ENCODE peak calls at places on chromosome 17, in four cellular contexts. L is NB4, G is GDM1, X is foreskin fibroblast. Z is an unnamed sample.

GRCh38 chr17:9132944-9133610 is 111.8 kb downstream of the NTN1 start:
- DNase-seq in L (no peak), G (no peak), X (no peak), Z (no peak)

GRCh38 chr17:5897320-5897911 is 172.8 kb upstream of the WSCD1 start:
- DNase-seq in G (no peak), L (no peak), X (no peak), Z (no peak)

GRCh38 chr17:28955408-28955807 is 4.1 kb upstream of the PHF12 start:
- DNase-seq in X (no peak), L (no peak), G (no peak), Z (no peak)

GRCh38 chr17:29195465-29196081 is 15.4 kb upstream of the MYO18A start:
- DNase-seq in X (no peak), G (peak), L (peak), Z (peak)

GRCh38 chr17:42387663-42388380 is 420 bp downstream of the STAT3 start:
- DNase-seq in L (peak), X (no peak), G (no peak), Z (peak)

GRCh38 chr17:50830994-50831393 is 4.4 kb upstream of the WFIKKN2 start:
- DNase-seq in X (no peak), L (no peak), G (no peak), Z (no peak)

GRCh38 chr17:1532836-1533602 is 16.6 kb upstream of the INPP5K start:
- DNase-seq in G (peak), X (no peak), L (peak), Z (peak)

GRCh38 chr17:78140169-78141051 is 5.8 kb upstream of the C17orf99 start:
- DNase-seq in L (peak), G (peak), X (peak), Z (peak)

GRCh38 chr17:62671553-62671952 is 44.1 kb downstream of the MRC2 start:
- DNase-seq in G (no peak), L (no peak), X (no peak), Z (no peak)

GRCh38 chr17:8075574-8076342 is 11.8 kb downstream of the ALOX12B start:
- DNase-seq in G (no peak), X (no peak), L (no peak), Z (no peak)

GRCh38 chr17:45149669-45150603 is 1.7 kb downstream of the HEXIM1 start:
- DNase-seq in L (peak), G (peak), X (no peak), Z (peak)

GRCh38 chr17:82231312-82231561 is 2.4 kb downstream of the SLC16A3 start:
- DNase-seq in L (no peak), G (no peak), X (no peak), Z (no peak)

GRCh38 chr17:80586464-80587228 is 42.0 kb downstream of the RPTOR start:
- DNase-seq in L (peak), X (no peak), G (no peak), Z (no peak)

GRCh38 chr17:53629188-53629587 is 193.5 kb upstream of the KIF2B start:
- DNase-seq in G (no peak), L (no peak), X (no peak), Z (no peak)

GRCh38 chr17:48597775-48598631 is 4.4 kb upstream of the HOXB5 start:
- DNase-seq in L (peak), X (no peak), G (peak), Z (peak)

GRCh38 chr17:17519886-17520285 is 23.7 kb upstream of the RASD1 start:
- DNase-seq in L (no peak), X (no peak), G (no peak), Z (no peak)

GRCh38 chr17:83104577-83105505 is 25.4 kb downstream of the METRNL start:
- DNase-seq in L (no peak), X (no peak), G (no peak), Z (no peak)

GRCh38 chr17:17710728-17711541 is 29.7 kb downstream of the RAI1 start:
- DNase-seq in G (no peak), X (peak), L (no peak), Z (no peak)

GRCh38 chr17:75565066-75565465 is 22.5 kb upstream of the MYO15B start:
- DNase-seq in X (peak), L (peak), G (no peak), Z (no peak)

GRCh38 chr17:57442914-57443571 is 186.7 kb downstream of the MSI2 start:
- DNase-seq in X (no peak), G (peak), L (peak), Z (no peak)

GRCh38 chr17:77540531-77540930 is 399.8 kb downstream of the SEC14L1 start:
- DNase-seq in X (no peak), G (no peak), L (no peak), Z (no peak)

GRCh38 chr17:7094661-7095064 is 14.6 kb upstream of the CLEC10A start:
- DNase-seq in L (no peak), X (no peak), G (no peak), Z (no peak)

GRCh38 chr17:48202945-48203344 is 95.4 kb downstream of the SNX11 start:
- DNase-seq in G (no peak), L (no peak), X (no peak), Z (no peak)

GRCh38 chr17:7493941-7494340 is 9.8 kb downstream of the POLR2A start:
- DNase-seq in G (no peak), X (no peak), L (no peak), Z (no peak)

GRCh38 chr17:78394209-78394608 is 15.8 kb downstream of the PGS1 start:
- DNase-seq in G (no peak), X (no peak), L (no peak), Z (no peak)

GRCh38 chr17:147796-148740 is 10.7 kb downstream of the SCGB1C2 start:
- DNase-seq in X (no peak), G (no peak), L (no peak), Z (no peak)

GRCh38 chr17:76136276-76137025 is 4.6 kb downstream of the FOXJ1 start:
- DNase-seq in X (no peak), L (no peak), G (no peak), Z (no peak)

GRCh38 chr17:30225919-30226553 is 9.5 kb downstream of the SLC6A4 start:
- DNase-seq in X (no peak), L (no peak), G (no peak), Z (no peak)

GRCh38 chr17:15999141-15999973 is at the start of the genes TTC19 and ZSWIM7:
- DNase-seq in L (peak), G (peak), X (peak), Z (peak)

GRCh38 chr17:54451051-54451450 is 449.6 kb upstream of the TOM1L1 start:
- DNase-seq in L (no peak), X (no peak), G (no peak), Z (no peak)

GRCh38 chr17:61647044-61647443 is 56.0 kb upstream of the NACA2 start:
- DNase-seq in X (peak), G (no peak), L (no peak), Z (no peak)

GRCh38 chr17:19410875-19411291 is at the start of gene RNF112:
- DNase-seq in G (no peak), L (no peak), X (peak), Z (no peak)

GRCh38 chr17:7195971-7196370 is 16.8 kb upstream of the ASGR1 start:
- DNase-seq in X (no peak), L (no peak), G (no peak), Z (no peak)

GRCh38 chr17:64420143-64420670 is 28.7 kb upstream of the MILR1 start:
- DNase-seq in L (peak), X (peak), G (peak), Z (peak)